ENCODE peak calls at places on chromosomes 16 and 17, in five cellular contexts. H, X, L, A and B are unnamed samples.

GRCh38 chr17:43368740-43369506 is 29.9 kb upstream of the ARL4D start:
- DNase-seq in L (peak; percentile 75), H (no peak), A (peak; percentile 88), X (no peak), B (peak; percentile 88)

GRCh38 chr16:54939537-54940278 is 9.0 kb downstream of the IRX5 start:
- DNase-seq in L (no peak), A (no peak), H (no peak), X (peak; percentile 44), B (no peak)

GRCh38 chr17:77840576-77841160 is 117.8 kb upstream of the TNRC6C start:
- DNase-seq in H (no peak), A (no peak), L (no peak), X (no peak), B (no peak)

GRCh38 chr17:77546772-77547201 is 406.0 kb downstream of the SEC14L1 start:
- DNase-seq in L (peak; percentile 39), X (no peak), H (no peak), A (no peak), B (no peak)

GRCh38 chr16:50273888-50274770 is 7.8 kb downstream of the ADCY7 start:
- DNase-seq in A (no peak), L (no peak), X (peak; percentile 58), H (peak; percentile 64), B (peak; percentile 80)

GRCh38 chr16:1288813-1289479 is 20.5 kb upstream of the UBE2I start:
- DNase-seq in H (no peak), L (no peak), A (peak; percentile 37), X (peak; percentile 47), B (no peak)

GRCh38 chr16:48616571-48616970 is 6.6 kb upstream of the N4BP1 start:
- DNase-seq in X (no peak), H (no peak), A (no peak), L (no peak), B (no peak)

GRCh38 chr17:78990349-78991016 is 10.8 kb upstream of the LGALS3BP start:
- DNase-seq in A (no peak), X (no peak), H (no peak), L (peak; percentile 22), B (no peak)

GRCh38 chr17:81526662-81527571 is 1.3 kb upstream of the FSCN2 start:
- DNase-seq in X (no peak), L (no peak), A (no peak), H (no peak), B (no peak)

GRCh38 chr16:53991181-53992056 is 287.5 kb downstream of the FTO start:
- DNase-seq in L (no peak), A (peak; percentile 70), H (no peak), X (no peak), B (no peak)

GRCh38 chr17:30454635-30455034 is 22.6 kb upstream of the GOSR1 start:
- DNase-seq in H (no peak), X (no peak), A (no peak), L (no peak), B (peak; percentile 61)

GRCh38 chr17:58060596-58061191 is 22.5 kb upstream of the DYNLL2 start:
- DNase-seq in H (no peak), A (no peak), L (no peak), X (no peak), B (no peak)

GRCh38 chr16:48194828-48195566 is 39.2 kb upstream of the ABCC12 start:
- DNase-seq in A (peak; percentile 86), L (no peak), H (no peak), X (no peak), B (peak; percentile 8)

GRCh38 chr16:84738255-84739038 is 38.6 kb downstream of the USP10 start:
- DNase-seq in A (peak; percentile 78), L (peak; percentile 74), X (peak; percentile 72), H (peak; percentile 71), B (peak; percentile 79)

GRCh38 chr17:8649157-8650118 is 18.9 kb upstream of the MYH10 start:
- DNase-seq in X (no peak), H (no peak), A (no peak), L (no peak), B (no peak)

GRCh38 chr17:45410144-45411091 is 22.3 kb downstream of the ARHGAP27 start:
- DNase-seq in X (no peak), H (no peak), L (peak; percentile 59), A (no peak), B (peak; percentile 83)

DNA sequence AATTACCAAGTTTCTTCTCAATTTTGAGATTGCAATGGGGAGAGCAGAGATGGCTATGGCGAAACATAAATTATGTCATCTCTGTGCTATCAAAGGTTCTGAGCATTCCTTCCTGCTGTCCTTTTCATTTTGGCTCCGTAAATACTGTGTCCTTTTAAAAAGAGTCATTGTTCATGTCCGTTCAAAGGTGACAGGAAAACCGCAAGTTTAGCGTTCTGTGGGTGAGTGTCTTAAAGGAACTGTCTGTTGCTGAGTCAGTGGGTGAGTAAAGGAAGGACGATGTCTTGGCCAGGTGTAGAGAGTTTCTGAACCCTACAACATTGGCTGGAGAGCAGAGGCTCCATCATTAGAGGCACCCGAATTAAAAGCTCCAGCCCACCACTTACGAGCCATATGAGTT is 754.0 kb upstream of the EEF2KMT start:
- DNase-seq in A (no peak), X (no peak), H (no peak), L (no peak), B (no peak)
- TF ChIP-seq REST in A (no peak), X (no peak), H (no peak), L (no peak), B (no peak)

GRCh38 chr17:692116-692515 is 22.5 kb downstream of the VPS53 start:
- DNase-seq in H (no peak), A (no peak), X (no peak), L (no peak), B (no peak)

GRCh38 chr17:688100-688989 is 26.3 kb downstream of the VPS53 start:
- DNase-seq in A (peak; percentile 9), L (no peak), X (no peak), H (no peak), B (peak; percentile 55)

GRCh38 chr17:690346-690745 is 24.3 kb downstream of the VPS53 start:
- DNase-seq in A (no peak), X (no peak), H (no peak), L (no peak), B (no peak)

GRCh38 chr17:691423-691822 is 23.2 kb downstream of the VPS53 start:
- DNase-seq in H (no peak), A (no peak), X (no peak), L (no peak), B (no peak)

DNA sequence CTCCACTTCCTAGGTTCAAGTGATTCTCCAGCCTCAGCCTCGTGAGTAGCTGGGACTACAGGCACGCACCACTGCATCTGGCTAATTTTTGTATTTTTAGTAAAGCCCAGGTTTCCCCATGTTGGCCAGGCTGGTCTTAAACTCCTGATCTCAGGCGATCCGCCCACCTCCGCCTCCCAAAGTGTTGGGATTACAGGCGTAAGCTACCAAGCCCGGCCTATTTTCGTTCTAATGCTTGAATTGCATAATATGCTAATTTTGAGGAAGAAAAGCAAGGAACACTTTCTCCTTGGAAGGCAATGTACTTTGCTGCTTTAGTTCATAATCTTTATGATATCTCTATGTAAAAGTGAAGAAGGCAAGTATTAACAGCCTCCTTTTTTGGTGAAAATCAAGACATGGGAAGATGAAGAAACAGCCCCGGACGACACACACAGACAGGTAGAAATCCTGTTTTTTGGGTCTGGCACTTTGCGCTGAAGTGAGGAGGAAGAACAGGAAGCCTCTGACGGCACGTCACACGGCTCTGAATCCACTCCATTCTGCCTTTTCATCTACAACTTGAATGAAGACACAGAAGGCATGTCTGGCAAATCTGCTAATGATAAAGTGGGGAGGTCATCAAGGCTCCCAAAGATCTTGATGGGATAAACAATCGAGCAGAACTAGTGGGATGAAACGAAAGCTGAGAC is 24.9 kb downstream of the VPS53 start:
- DNase-seq in X (no peak), H (no peak), A (no peak), L (no peak), B (no peak)
- TF ChIP-seq GABPA in X (no peak), H (no peak), A (no peak), L (no peak), B (no peak)

GRCh38 chr17:72423718-72424117 is 302.9 kb downstream of the SOX9 start:
- DNase-seq in H (no peak), X (no peak), A (no peak), L (no peak), B (no peak)
- TF ChIP-seq POLR2AphosphoS5 in H (peak; percentile 50), X (no peak), A (no peak), L (no peak), B (no peak)

GRCh38 chr17:39867084-39867890 is 715 bp upstream of the ZPBP2 start:
- DNase-seq in L (no peak), H (peak; percentile 96), X (no peak), A (no peak), B (no peak)
- TF ChIP-seq REST in L (no peak), H (no peak), X (no peak), A (no peak), B (no peak)

DNA sequence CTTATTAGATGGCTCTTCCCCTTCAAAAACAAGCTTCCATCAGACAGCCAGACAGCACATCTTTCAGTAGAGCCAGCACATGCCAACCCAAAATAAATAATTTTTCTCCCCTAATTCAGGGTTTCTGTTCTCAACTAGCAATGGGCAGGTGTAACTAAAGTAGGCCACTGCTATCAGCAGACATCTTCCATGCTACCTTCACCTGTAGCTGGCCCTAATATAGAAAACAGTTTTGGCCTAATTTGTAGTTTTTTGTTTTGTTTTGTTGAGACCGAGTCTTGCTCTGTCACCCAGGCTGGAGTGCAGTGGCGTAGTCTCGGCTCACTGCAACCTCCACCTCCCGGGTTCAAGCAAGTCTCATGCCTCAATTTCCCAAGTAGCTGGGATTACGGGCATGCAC is 29.2 kb upstream of the EFCAB3 start:
- DNase-seq in L (no peak), A (no peak), H (no peak), X (no peak), B (no peak)
- TF ChIP-seq GABPA in L (no peak), A (no peak), H (no peak), X (no peak), B (no peak)

DNA sequence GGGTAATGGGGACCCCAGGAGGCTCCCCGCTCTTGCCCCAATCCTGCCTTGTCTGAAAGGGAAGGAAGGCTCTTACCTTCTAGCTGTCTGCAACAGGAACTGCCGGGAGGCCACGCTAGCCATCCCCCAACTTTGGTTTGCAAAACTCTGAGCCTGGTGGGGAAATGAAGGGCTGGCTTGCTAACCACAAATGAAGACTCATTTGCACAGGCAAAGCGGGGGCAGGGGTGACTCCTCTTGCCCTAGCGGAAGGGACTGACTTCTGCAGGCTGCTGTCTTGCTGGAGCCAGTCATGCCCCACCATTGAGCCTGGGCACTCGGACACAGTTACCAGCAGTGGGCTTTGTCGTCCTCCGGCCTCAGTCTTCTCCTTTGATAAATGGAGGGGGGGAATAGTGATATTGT is 52.6 kb downstream of the PLCG2 start:
- DNase-seq in H (peak; percentile 82), A (no peak), L (no peak), X (no peak), B (peak; percentile 76)
- TF ChIP-seq POLR2AphosphoS5 in H (peak; percentile 89), A (no peak), L (no peak), X (no peak), B (peak; percentile 60)

DNA sequence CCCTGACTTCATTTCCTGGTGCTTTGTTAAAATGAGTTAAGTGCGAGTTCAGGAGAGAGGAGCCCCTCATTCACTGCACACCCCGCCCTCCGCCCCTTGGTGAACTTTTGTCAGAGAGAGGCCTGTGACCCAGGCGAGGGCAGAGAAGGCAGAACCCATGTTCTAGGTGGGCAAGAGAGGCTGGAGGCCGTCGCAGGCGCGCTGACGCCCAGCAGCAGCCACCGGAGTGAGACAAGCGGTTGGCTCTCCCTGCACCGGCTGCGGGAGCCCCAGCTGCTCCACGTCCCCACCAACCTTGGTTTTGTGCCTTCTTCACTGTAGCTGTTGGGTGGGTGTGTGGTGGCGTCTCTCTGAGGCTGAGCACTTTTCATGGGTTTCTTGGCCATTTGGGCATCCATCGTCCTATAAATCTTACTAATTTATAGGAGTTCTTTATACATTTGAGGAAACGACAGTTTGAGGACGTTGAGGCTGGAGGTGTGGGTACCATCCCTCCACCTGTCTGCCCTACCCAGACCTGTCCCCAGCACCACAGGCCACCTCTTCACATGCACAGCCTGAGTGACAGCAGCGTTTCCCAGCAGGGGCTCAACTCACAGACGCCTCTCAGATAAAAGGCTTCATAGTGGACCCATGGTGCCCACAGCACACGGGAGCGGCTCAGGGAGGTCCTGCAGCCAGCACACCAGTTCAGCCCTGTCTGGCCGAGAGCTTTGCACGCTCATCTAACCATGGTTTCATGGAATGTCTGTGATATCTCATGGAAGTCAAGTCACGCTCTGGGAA is 45.2 kb upstream of the CBFA2T3 start:
- DNase-seq in L (no peak), X (no peak), A (no peak), H (no peak), B (no peak)
- TF ChIP-seq REST in L (no peak), X (no peak), A (no peak), H (no peak), B (no peak)